ENCODE peak calls at places on chromosomes 6 and 20, in four cellular contexts. N is cardiac muscle cell; B is left ventricle myocardium inferior; V is activated T-helper 9 cell treated with anti-CD3 and anti-CD28 coated beads, Interleukin-2, amount 50 U/mL, for 16 hours. G is an unnamed sample.

GRCh38 chr6:30207619-30208295 is 5.4 kb downstream of the TRIM26 start:
- DNase-seq in V (no peak), N (no peak), B (no peak), G (no peak)

GRCh38 chr20:56157530-56158203 is 90.9 kb upstream of the MC3R start:
- DNase-seq in V (no peak), N (no peak), B (no peak), G (no peak)

GRCh38 chr20:53149652-53150205 is 177.6 kb downstream of the TSHZ2 start:
- DNase-seq in N (no peak), V (no peak), B (no peak), G (no peak)

GRCh38 chr20:43459022-43459942 is 1.6 kb downstream of the SRSF6 start:
- DNase-seq in N (no peak), V (no peak), B (no peak), G (no peak)

GRCh38 chr6:49326337-49326736 is 136.7 kb downstream of the MMUT start:
- DNase-seq in V (no peak), B (no peak), N (no peak), G (no peak)

GRCh38 chr6:14066782-14067406 is 50.7 kb upstream of the CD83 start:
- DNase-seq in B (no peak), N (peak), V (no peak), G (no peak)

GRCh38 chr20:41232971-41233926 is 84.3 kb downstream of the ZHX3 start:
- DNase-seq in V (no peak), N (no peak), B (no peak), G (no peak)

GRCh38 chr6:133191323-133191722 is 49.8 kb upstream of the EYA4 start:
- DNase-seq in B (no peak), V (no peak), N (no peak), G (no peak)

GRCh38 chr6:109322825-109323580 is 59.3 kb downstream of the CD164 start:
- DNase-seq in B (peak), V (no peak), N (no peak), G (peak)

GRCh38 chr6:166277021-166277420 is 31.2 kb downstream of the PRR18 start:
- DNase-seq in N (no peak), B (no peak), V (no peak), G (no peak)

GRCh38 chr6:133390168-133390567 is 149.0 kb downstream of the EYA4 start:
- DNase-seq in V (no peak), B (no peak), N (no peak), G (no peak)

GRCh38 chr6:148751233-148751632 is 4.4 kb downstream of the UST start:
- DNase-seq in V (no peak), N (no peak), B (no peak), G (no peak)

GRCh38 chr6:32816746-32817204 is at the start of gene HLA-DOB:
- DNase-seq in B (no peak), V (no peak), N (peak), G (no peak)

GRCh38 chr6:136761227-136761922 is 30.9 kb downstream of the MAP3K5 start:
- DNase-seq in B (peak), V (no peak), N (peak), G (no peak)

GRCh38 chr6:32972353-32973143 is 4.2 kb downstream of the BRD2 start:
- DNase-seq in N (peak), V (peak), B (no peak), G (peak)

GRCh38 chr20:37699202-37699601 is 5.4 kb downstream of the CTNNBL1 start:
- DNase-seq in V (no peak), N (no peak), B (peak), G (no peak)

GRCh38 chr20:63359937-63360849 is 956 bp downstream of the CHRNA4 start:
- DNase-seq in B (no peak), V (no peak), N (no peak), G (no peak)

GRCh38 chr20:51156041-51156795 is 133.3 kb upstream of the KCNG1 start:
- DNase-seq in N (peak), B (no peak), V (no peak), G (no peak)

GRCh38 chr6:32432050-32432450 is 7.6 kb upstream of the HLA-DRA start:
- DNase-seq in N (peak), V (no peak), B (no peak), G (no peak)

GRCh38 chr6:150615967-150616366 is 16.3 kb downstream of the PLEKHG1 start:
- DNase-seq in V (no peak), N (no peak), B (no peak), G (no peak)

G was measured in lower lobe of right lung.